ENCODE peak calls at places on chromosomes 16 and 17, in eight cellular contexts. One of them, this sample, is unnamed. For H3K4me1, the result is how much of the 10 kb centered on the place peaks cover.

GRCh38 chr16:67105881-67106280 is 3.9 kb upstream of the PHAF1 start:
- DNase-seq in sigmoid colon: no peak
- DNase-seq in A549: no peak
- DNase-seq in fibroblast of lung: no peak
- DNase-seq in left ventricle myocardium inferior: no peak
- DNase-seq in lung: no peak
- DNase-seq in tibial nerve: peak
- DNase-seq in GM23248: no peak
- DNase-seq in this sample: no peak

GRCh38 chr16:89618114-89618999 is 4.9 kb downstream of the DPEP1 start:
- DNase-seq in sigmoid colon: no peak
- DNase-seq in fibroblast of lung: peak
- DNase-seq in A549: no peak
- DNase-seq in GM23248: no peak
- DNase-seq in lung: no peak
- DNase-seq in left ventricle myocardium inferior: no peak
- DNase-seq in tibial nerve: no peak
- DNase-seq in this sample: no peak

GRCh38 chr16:85719605-85720318 is 31.0 kb upstream of the GINS2 start:
- DNase-seq in left ventricle myocardium inferior: no peak
- DNase-seq in sigmoid colon: no peak
- DNase-seq in lung: no peak
- DNase-seq in GM23248: no peak
- DNase-seq in tibial nerve: no peak
- DNase-seq in A549: no peak
- DNase-seq in fibroblast of lung: no peak
- DNase-seq in this sample: no peak

GRCh38 chr17:20120835-20121234 is 111.7 kb downstream of the SPECC1 start:
- DNase-seq in A549: no peak
- DNase-seq in sigmoid colon: no peak
- DNase-seq in GM23248: no peak
- DNase-seq in left ventricle myocardium inferior: no peak
- DNase-seq in lung: no peak
- DNase-seq in tibial nerve: no peak
- DNase-seq in fibroblast of lung: no peak
- DNase-seq in this sample: no peak

GRCh38 chr16:89556750-89557149 is 3.7 kb upstream of the RPL13 start:
- DNase-seq in left ventricle myocardium inferior: no peak
- DNase-seq in GM23248: no peak
- DNase-seq in lung: no peak
- DNase-seq in sigmoid colon: no peak
- DNase-seq in tibial nerve: no peak
- DNase-seq in fibroblast of lung: no peak
- DNase-seq in A549: no peak
- DNase-seq in this sample: no peak

GRCh38 chr16:19705843-19706242 is 12.2 kb downstream of the KNOP1 start:
- DNase-seq in sigmoid colon: peak
- DNase-seq in fibroblast of lung: no peak
- DNase-seq in lung: no peak
- DNase-seq in GM23248: no peak
- DNase-seq in A549: no peak
- DNase-seq in left ventricle myocardium inferior: no peak
- DNase-seq in tibial nerve: no peak
- DNase-seq in this sample: no peak

GRCh38 chr16:62170642-62171041 is 134.4 kb upstream of the CDH8 start:
- DNase-seq in GM23248: no peak
- DNase-seq in sigmoid colon: no peak
- DNase-seq in left ventricle myocardium inferior: no peak
- DNase-seq in A549: no peak
- DNase-seq in fibroblast of lung: no peak
- DNase-seq in lung: no peak
- DNase-seq in tibial nerve: no peak
- DNase-seq in this sample: no peak

GRCh38 chr17:15883617-15884111 is 61.3 kb upstream of the ADORA2B start:
- DNase-seq in left ventricle myocardium inferior: no peak
- DNase-seq in tibial nerve: no peak
- DNase-seq in GM23248: peak
- DNase-seq in lung: no peak
- DNase-seq in sigmoid colon: no peak
- DNase-seq in A549: no peak
- DNase-seq in fibroblast of lung: peak
- DNase-seq in this sample: no peak

GRCh38 chr17:40910441-40910841 is 25.4 kb upstream of the KRT20 start:
- DNase-seq in left ventricle myocardium inferior: no peak
- DNase-seq in sigmoid colon: no peak
- DNase-seq in GM23248: peak
- DNase-seq in fibroblast of lung: peak
- DNase-seq in A549: no peak
- DNase-seq in lung: no peak
- DNase-seq in tibial nerve: no peak
- DNase-seq in this sample: no peak

GRCh38 chr17:53950858-53951250 is 128.1 kb downstream of the KIF2B start:
- DNase-seq in lung: no peak
- DNase-seq in left ventricle myocardium inferior: no peak
- DNase-seq in fibroblast of lung: no peak
- DNase-seq in GM23248: no peak
- DNase-seq in tibial nerve: no peak
- DNase-seq in sigmoid colon: no peak
- DNase-seq in A549: no peak
- DNase-seq in this sample: no peak

GRCh38 chr17:66655861-66656260 is 179.1 kb upstream of the CACNG5 start:
- DNase-seq in GM23248: peak
- DNase-seq in fibroblast of lung: no peak
- DNase-seq in A549: no peak
- DNase-seq in tibial nerve: no peak
- DNase-seq in left ventricle myocardium inferior: no peak
- DNase-seq in sigmoid colon: no peak
- DNase-seq in lung: no peak
- DNase-seq in this sample: no peak

GRCh38 chr17:79650283-79650682 is 39.4 kb upstream of the RBFOX3 start:
- DNase-seq in fibroblast of lung: no peak
- DNase-seq in tibial nerve: no peak
- DNase-seq in GM23248: no peak
- DNase-seq in A549: no peak
- DNase-seq in left ventricle myocardium inferior: no peak
- DNase-seq in lung: no peak
- DNase-seq in sigmoid colon: peak
- DNase-seq in this sample: no peak

GRCh38 chr16:56667581-56668571 is at the start of gene MT1G:
- DNase-seq in lung: peak
- DNase-seq in GM23248: peak
- DNase-seq in left ventricle myocardium inferior: peak
- DNase-seq in fibroblast of lung: peak
- DNase-seq in tibial nerve: no peak
- DNase-seq in sigmoid colon: peak
- DNase-seq in A549: no peak
- DNase-seq in this sample: no peak

GRCh38 chr16:56671706-56672105 is 2.1 kb downstream of the MT1H start:
- DNase-seq in lung: no peak
- DNase-seq in left ventricle myocardium inferior: no peak
- DNase-seq in A549: no peak
- DNase-seq in GM23248: peak
- DNase-seq in sigmoid colon: no peak
- DNase-seq in tibial nerve: no peak
- DNase-seq in fibroblast of lung: peak
- DNase-seq in this sample: no peak

GRCh38 chr16:56670640-56670934 is 973 bp downstream of the MT1H start:
- DNase-seq in sigmoid colon: no peak
- DNase-seq in A549: no peak
- DNase-seq in lung: no peak
- DNase-seq in left ventricle myocardium inferior: no peak
- DNase-seq in GM23248: no peak
- DNase-seq in fibroblast of lung: no peak
- DNase-seq in tibial nerve: no peak
- DNase-seq in this sample: no peak

GRCh38 chr16:56669840-56670639 is 426 bp downstream of the MT1H start:
- DNase-seq in tibial nerve: no peak
- DNase-seq in sigmoid colon: no peak
- DNase-seq in A549: no peak
- DNase-seq in left ventricle myocardium inferior: no peak
- DNase-seq in GM23248: no peak
- DNase-seq in lung: no peak
- DNase-seq in fibroblast of lung: no peak
- DNase-seq in this sample: no peak

DNA sequence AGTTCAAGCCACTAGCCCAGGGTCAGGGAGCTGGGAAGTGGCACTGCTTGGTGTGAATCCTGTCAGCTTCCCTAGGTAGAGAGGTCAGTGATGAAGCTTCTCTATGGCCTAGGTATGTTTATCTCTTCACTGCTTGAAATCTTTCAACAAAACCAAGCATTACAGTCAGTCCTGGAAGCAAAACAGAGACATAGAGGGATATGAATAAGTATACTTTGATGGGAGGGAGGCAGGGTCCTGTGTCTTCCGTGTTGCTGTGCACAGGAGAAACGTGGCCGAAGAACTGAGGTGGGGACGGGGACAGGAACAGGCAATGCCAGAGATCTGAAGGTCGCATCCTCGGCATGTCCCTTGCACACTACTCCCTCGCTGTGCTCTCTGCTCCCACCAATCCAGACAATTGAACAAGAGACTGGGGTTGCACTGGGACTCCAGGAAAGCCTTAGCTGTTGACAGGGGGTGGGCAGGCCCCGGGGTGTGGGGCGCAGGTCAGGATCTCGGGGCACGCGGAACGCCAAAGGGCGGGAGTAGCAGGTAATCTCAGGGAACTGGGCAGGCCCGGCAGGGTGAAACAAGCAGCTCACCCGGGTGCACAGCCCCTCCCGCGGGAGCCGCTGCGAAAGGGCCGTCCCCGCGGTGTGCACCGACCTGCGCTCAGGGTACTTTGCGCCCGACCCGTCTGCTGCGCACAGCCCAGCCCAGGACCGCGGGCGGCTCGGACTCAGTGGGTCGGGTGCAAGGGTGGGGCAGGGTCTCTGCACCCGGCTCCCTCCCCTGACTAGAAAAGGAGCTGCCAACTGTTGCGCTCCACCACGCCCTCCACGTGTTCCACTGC is at the start of gene MT1H:
- DNase-seq in tibial nerve: no peak
- DNase-seq in sigmoid colon: no peak
- DNase-seq in left ventricle myocardium inferior: no peak
- DNase-seq in fibroblast of lung: no peak
- DNase-seq in A549: no peak
- DNase-seq in lung: no peak
- DNase-seq in GM23248: no peak
- DNase-seq in this sample: no peak
- H3K27ac ChIP-seq in tibial nerve: no peak
- H3K27ac ChIP-seq in sigmoid colon: no peak
- H3K27ac ChIP-seq in left ventricle myocardium inferior: no peak
- H3K27ac ChIP-seq in fibroblast of lung: no peak
- H3K27ac ChIP-seq in A549: no peak
- H3K27ac ChIP-seq in lung: no peak
- H3K27ac ChIP-seq in GM23248: no peak
- H3K27ac ChIP-seq in this sample: no peak

DNA sequence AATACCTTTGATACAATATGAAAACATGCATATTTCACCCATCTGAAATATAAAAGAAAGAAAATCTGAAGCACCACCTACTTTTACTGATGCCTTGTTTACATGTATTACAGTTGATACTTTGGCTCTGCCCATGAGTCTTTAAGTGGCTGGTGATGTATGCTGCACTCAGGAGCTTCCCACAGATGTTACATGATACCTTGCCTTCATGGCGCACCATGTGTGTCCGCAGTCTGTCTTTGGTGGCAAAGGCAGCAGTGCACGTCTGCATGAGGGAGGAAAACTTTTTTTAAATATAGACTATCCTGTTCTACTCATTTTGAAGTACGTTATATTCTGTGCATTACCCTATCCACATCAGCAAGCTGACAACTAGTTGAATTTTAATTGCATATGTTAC is 7.5 kb downstream of the VEZF1 start:
- DNase-seq in lung: no peak
- DNase-seq in fibroblast of lung: no peak
- DNase-seq in tibial nerve: no peak
- DNase-seq in sigmoid colon: no peak
- DNase-seq in left ventricle myocardium inferior: no peak
- DNase-seq in GM23248: no peak
- DNase-seq in A549: no peak
- DNase-seq in this sample: no peak
- H3K4me1 ChIP-seq in lung: under half
- H3K4me1 ChIP-seq in fibroblast of lung: under half
- H3K4me1 ChIP-seq in tibial nerve: half or more
- H3K4me1 ChIP-seq in sigmoid colon: under half
- H3K4me1 ChIP-seq in left ventricle myocardium inferior: half or more
- H3K4me1 ChIP-seq in GM23248: under half
- H3K4me1 ChIP-seq in A549: half or more
- H3K4me1 ChIP-seq in this sample: half or more

DNA sequence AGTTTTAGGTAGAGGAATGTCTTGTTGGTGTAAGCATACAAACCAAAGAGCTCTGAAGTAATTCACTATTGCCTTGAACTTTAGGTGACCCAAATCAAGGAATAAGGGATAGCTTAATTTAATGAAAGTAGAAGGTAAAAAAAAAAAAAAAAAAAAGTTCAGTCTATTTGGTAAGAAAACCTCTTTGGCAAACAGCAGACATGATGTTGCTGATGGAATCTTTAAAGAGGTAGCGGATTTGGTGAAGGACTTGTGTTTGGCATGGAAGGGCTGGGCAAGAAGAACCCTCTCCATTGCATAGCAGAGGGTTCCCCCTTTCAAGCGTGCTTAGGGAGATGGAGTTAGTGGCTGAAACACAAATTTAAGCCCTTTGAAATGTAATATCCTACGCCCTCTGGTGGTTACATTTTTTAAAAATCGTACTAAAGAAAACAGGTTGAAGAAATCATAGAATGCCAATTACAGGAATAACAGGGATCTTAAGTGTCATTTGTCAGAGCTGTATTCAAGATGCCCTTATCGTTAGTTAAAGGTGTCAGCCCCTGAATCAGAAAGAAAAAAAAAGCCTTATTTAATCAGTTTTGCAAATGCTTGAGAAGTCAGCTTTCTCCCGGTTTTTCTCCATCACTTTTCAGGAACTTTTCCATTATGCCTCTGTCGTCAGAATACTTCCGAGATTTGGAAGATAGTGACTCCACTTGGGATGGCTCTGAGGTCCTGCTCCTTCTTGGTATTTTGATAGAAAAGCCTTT is 383.1 kb downstream of the KCNJ2 start:
- DNase-seq in GM23248: peak
- DNase-seq in A549: peak
- DNase-seq in sigmoid colon: no peak
- DNase-seq in tibial nerve: peak
- DNase-seq in left ventricle myocardium inferior: no peak
- DNase-seq in fibroblast of lung: peak
- DNase-seq in lung: no peak
- DNase-seq in this sample: no peak
- H3K27ac ChIP-seq in GM23248: no peak
- H3K27ac ChIP-seq in A549: no peak
- H3K27ac ChIP-seq in sigmoid colon: no peak
- H3K27ac ChIP-seq in tibial nerve: no peak
- H3K27ac ChIP-seq in left ventricle myocardium inferior: peak
- H3K27ac ChIP-seq in fibroblast of lung: no peak
- H3K27ac ChIP-seq in lung: no peak
- H3K27ac ChIP-seq in this sample: no peak

DNA sequence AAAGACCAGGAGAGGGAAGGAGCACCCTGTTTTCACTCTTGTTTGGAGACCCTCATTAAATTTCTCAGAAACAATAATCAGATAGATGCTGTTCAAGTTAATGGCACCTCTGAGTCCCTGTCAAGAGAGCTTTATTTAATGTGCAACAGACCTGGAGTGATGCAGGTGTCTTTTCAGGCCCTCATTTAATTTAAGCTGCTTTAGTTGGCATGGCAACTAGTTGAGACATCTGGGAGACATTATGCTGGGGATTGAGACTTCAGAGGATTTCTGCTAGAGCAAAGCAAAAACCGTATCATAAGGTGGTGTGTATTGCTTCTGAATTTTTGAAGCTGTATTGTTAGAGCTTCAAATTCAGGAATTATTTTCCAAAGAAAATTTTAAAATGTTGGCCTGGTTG is 108.5 kb downstream of the NLK start:
- DNase-seq in left ventricle myocardium inferior: no peak
- DNase-seq in sigmoid colon: no peak
- DNase-seq in tibial nerve: no peak
- DNase-seq in GM23248: no peak
- DNase-seq in fibroblast of lung: no peak
- DNase-seq in A549: no peak
- DNase-seq in lung: no peak
- DNase-seq in this sample: no peak
- H3K4me1 ChIP-seq in left ventricle myocardium inferior: under half
- H3K4me1 ChIP-seq in sigmoid colon: under half
- H3K4me1 ChIP-seq in tibial nerve: under half
- H3K4me1 ChIP-seq in GM23248: under half
- H3K4me1 ChIP-seq in fibroblast of lung: under half
- H3K4me1 ChIP-seq in A549: under half
- H3K4me1 ChIP-seq in lung: under half
- H3K4me1 ChIP-seq in this sample: under half